ENCODE peak calls at places on chromosomes 4 and X, in seven cellular contexts. P is right lobe of liver; B is thoracic aorta; L is CD4-positive, alpha-beta memory T cell; S is esophagus squamous epithelium; E is kidney; U is trophoblast cell. Y is an unnamed sample.
A peak's percentile ranks its signal among the peaks of the same experiment; 100 is the strongest.

GRCh38 chrX:11341274-11342256 is 48.4 kb downstream of the AMELX start:
- DNase-seq in P (peak; percentile 73), B (peak; percentile 63), L (no peak), S (peak; percentile 3), E (peak; percentile 81), U (peak; percentile 68), Y (peak; percentile 27)

GRCh38 chrX:47840106-47840505 is 3.4 kb downstream of the ZNF81 start:
- DNase-seq in P (no peak), B (no peak), L (no peak), S (no peak), E (no peak), U (no peak), Y (no peak)

GRCh38 chr4:154450971-154451370 is 40.6 kb downstream of the DCHS2 start:
- DNase-seq in P (no peak), B (no peak), L (no peak), S (no peak), E (no peak), U (no peak), Y (no peak)

GRCh38 chr4:22391548-22391947 is 124.3 kb downstream of the ADGRA3 start:
- DNase-seq in P (no peak), B (no peak), L (no peak), S (no peak), E (no peak), U (peak; percentile 12), Y (no peak)

GRCh38 chrX:34371740-34372139 is 239.6 kb upstream of the FAM47A start:
- DNase-seq in P (no peak), B (no peak), L (no peak), S (no peak), E (no peak), U (no peak), Y (no peak)

GRCh38 chrX:25131055-25131454 is 115.3 kb upstream of the ARX start:
- DNase-seq in P (no peak), B (no peak), L (no peak), S (no peak), E (no peak), U (no peak), Y (no peak)

GRCh38 chr4:53777244-53777984 is 186.1 kb upstream of the LNX1 start:
- DNase-seq in P (no peak), B (no peak), L (no peak), S (no peak), E (no peak), U (peak; percentile 15), Y (no peak)

GRCh38 chr4:119118397-119118796 is 17.2 kb upstream of the MYOZ2 start:
- DNase-seq in P (no peak), B (no peak), L (no peak), S (no peak), E (no peak), U (no peak), Y (no peak)

GRCh38 chrX:6299724-6300123 is 71.1 kb upstream of the NLGN4X start:
- DNase-seq in P (no peak), B (no peak), L (no peak), S (no peak), E (no peak), U (no peak), Y (no peak)

DNA sequence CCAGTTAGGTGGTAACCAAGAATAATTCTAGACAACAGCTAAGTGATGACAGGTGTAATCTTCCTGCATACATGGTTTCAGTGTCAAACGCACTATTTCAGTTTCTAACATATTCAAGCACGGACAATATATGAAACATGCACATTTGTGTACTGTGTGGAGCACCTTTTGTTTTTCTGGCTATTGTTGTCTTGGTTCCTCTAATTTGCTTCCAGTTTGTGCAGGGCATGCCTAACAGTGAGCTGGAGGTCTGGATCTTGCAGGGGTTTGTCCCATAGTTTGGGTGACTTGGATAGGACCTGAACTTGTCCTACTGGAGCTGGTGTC is 70.5 kb upstream of the TBC1D9 start:
- DNase-seq in P (no peak), B (no peak), L (no peak), S (no peak), E (no peak), U (no peak), Y (no peak)
- H3K4me3 ChIP-seq in P (no peak overlapping the region), B (no peak overlapping the region), L (no peak overlapping the region), S (no peak overlapping the region), E (no peak overlapping the region), U (no peak overlapping the region), Y (no peak overlapping the region)

GRCh38 chr4:183284965-183285364 is 35.1 kb downstream of the CLDN22 start:
- DNase-seq in P (no peak), B (no peak), L (no peak), S (no peak), E (no peak), U (no peak), Y (no peak)
- H3K36me3 ChIP-seq in P (peaks cover 13% of the 10 kb centered on the region), B (peaks cover 38% of the 10 kb centered on the region), L (no peaks in the 10 kb centered on the region), S (no peaks in the 10 kb centered on the region), E (peaks cover 39% of the 10 kb centered on the region), U (peaks cover 24% of the 10 kb centered on the region), Y (no peaks in the 10 kb centered on the region)

GRCh38 chr4:159504634-159505033 is 401.8 kb downstream of the RAPGEF2 start:
- DNase-seq in P (peak; percentile 74), B (no peak), L (no peak), S (no peak), E (no peak), U (no peak), Y (peak; percentile 15)
- H3K4me3 ChIP-seq in P (peak overlapping the region; percentile 25), B (no peak overlapping the region), L (no peak overlapping the region), S (no peak overlapping the region), E (no peak overlapping the region), U (no peak overlapping the region), Y (no peak overlapping the region)

GRCh38 chr4:121938282-121939092 is 13.4 kb downstream of the TRPC3 start:
- DNase-seq in P (no peak), B (no peak), L (no peak), S (no peak), E (no peak), U (peak; percentile 69), Y (no peak)
- H3K36me3 ChIP-seq in P (no peaks in the 10 kb centered on the region), B (no peaks in the 10 kb centered on the region), L (no peaks in the 10 kb centered on the region), S (no peaks in the 10 kb centered on the region), E (no peaks in the 10 kb centered on the region), U (no peaks in the 10 kb centered on the region), Y (no peaks in the 10 kb centered on the region)

DNA sequence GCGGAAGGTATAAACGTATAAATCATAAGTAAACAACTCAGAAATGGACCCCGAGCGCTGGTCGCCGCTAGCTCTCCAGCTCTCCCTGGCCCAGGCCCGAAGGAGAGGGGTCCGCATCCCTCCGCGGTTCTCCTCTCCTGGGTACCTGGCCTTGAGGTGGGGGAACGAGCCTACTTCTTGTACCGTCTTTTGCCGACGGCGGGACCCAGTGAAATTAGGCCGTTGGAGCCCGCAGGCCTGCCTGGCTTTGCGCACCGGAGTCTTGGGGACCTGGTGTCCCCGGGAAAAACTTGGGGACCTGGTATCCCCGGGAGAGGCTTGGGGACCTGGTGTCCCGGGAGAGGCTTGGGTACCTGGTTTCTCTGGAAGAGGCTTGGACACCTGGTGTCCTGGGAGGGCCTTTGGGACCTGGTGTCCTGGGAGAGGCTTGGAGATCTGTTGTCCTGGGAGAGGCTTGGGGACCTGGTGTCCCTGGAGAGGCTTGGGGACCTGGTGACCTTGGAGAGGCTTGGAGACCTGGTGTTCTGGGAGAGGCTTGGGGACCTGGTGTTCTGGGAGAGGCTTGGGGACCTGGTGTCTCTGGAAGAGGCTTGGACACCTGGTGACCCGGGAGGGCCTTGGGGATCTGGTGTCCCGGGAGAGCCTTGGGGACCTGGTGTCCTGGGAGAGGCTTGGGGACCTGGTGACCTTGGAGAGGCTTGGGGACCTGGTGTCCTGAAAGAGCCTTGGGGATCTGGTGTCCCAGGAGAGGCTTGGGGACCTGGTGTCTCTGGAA is 12.0 kb downstream of the SHOX start:
- DNase-seq in P (no peak), B (no peak), L (no peak), S (no peak), E (no peak), U (no peak), Y (no peak)
- H3K4me3 ChIP-seq in P (no peak overlapping the region), B (no peak overlapping the region), L (no peak overlapping the region), S (no peak overlapping the region), E (no peak overlapping the region), U (no peak overlapping the region), Y (no peak overlapping the region)